ENCODE peak calls at places on chromosomes 12 and 14, in seven cellular contexts. C, Z, W, D, X, K and E are unnamed samples.

GRCh38 chr12:954736-955135 is 5.2 kb upstream of the RAD52 start:
- DNase-seq in Z (no peak), W (no peak), X (no peak), C (no peak), K (no peak), D (no peak), E (no peak)

GRCh38 chr12:47837190-47838171 is 17.8 kb upstream of the HDAC7 start:
- DNase-seq in K (peak; percentile 70), Z (peak; percentile 63), X (no peak), D (peak; percentile 73), C (peak; percentile 85), W (peak; percentile 76), E (peak; percentile 81)

GRCh38 chr12:49227701-49228100 is 37.2 kb upstream of the TUBA1C start:
- DNase-seq in Z (no peak), W (no peak), K (no peak), C (no peak), D (no peak), X (no peak), E (no peak)

GRCh38 chr12:49187184-49187583 is 1.7 kb downstream of the TUBA1A start:
- DNase-seq in W (no peak), X (no peak), Z (peak; percentile 3), D (peak; percentile 68), C (no peak), K (peak; percentile 50), E (peak; percentile 47)

GRCh38 chr14:39668449-39668848 is 236.2 kb upstream of the FBXO33 start:
- DNase-seq in D (no peak), K (no peak), W (no peak), X (no peak), C (no peak), Z (no peak), E (no peak)

GRCh38 chr12:64682572-64683277 is 72.4 kb downstream of the RASSF3 start:
- DNase-seq in C (peak; percentile 68), X (no peak), Z (no peak), D (peak; percentile 64), K (peak; percentile 74), W (no peak), E (peak; percentile 80)

GRCh38 chr12:65387396-65387795 is 108.9 kb downstream of the MSRB3 start:
- DNase-seq in K (no peak), C (no peak), X (no peak), Z (no peak), D (no peak), W (no peak), E (no peak)

GRCh38 chr12:27610380-27610779 is 85.9 kb upstream of the REP15 start:
- DNase-seq in D (no peak), X (no peak), W (no peak), C (no peak), K (peak; percentile 53), Z (no peak), E (no peak)

GRCh38 chr14:79093542-79093941 is 923.4 kb downstream of the NRXN3 start:
- DNase-seq in Z (no peak), D (no peak), C (no peak), X (no peak), K (no peak), W (no peak), E (peak; percentile 0)

GRCh38 chr12:44582521-44582920 is 293.6 kb downstream of the NELL2 start:
- DNase-seq in C (no peak), W (no peak), D (no peak), X (no peak), K (no peak), Z (no peak), E (no peak)

GRCh38 chr12:130013771-130014484 is 110.1 kb upstream of the TMEM132D start:
- DNase-seq in C (peak; percentile 93), D (no peak), K (no peak), X (no peak), W (peak; percentile 57), Z (no peak), E (peak; percentile 89)

GRCh38 chr14:44960146-44960545 is 1.6 kb downstream of the KLHL28 start:
- DNase-seq in W (no peak), C (no peak), X (no peak), K (peak; percentile 11), Z (no peak), D (no peak), E (no peak)

GRCh38 chr12:71710276-71711125 is 24.6 kb downstream of the TMEM19 start:
- DNase-seq in C (no peak), W (no peak), X (peak; percentile 76), K (peak; percentile 52), Z (no peak), D (no peak), E (no peak)

GRCh38 chr12:55073043-55074022 is 52.9 kb upstream of the OR9K2 start:
- DNase-seq in X (peak; percentile 59), W (peak; percentile 72), K (peak; percentile 67), C (peak; percentile 53), Z (peak; percentile 58), D (peak; percentile 61), E (peak; percentile 52)

GRCh38 chr14:89792489-89793366 is 161.8 kb downstream of the EFCAB11 start:
- DNase-seq in X (no peak), C (no peak), D (peak; percentile 72), K (no peak), Z (no peak), W (no peak), E (no peak)

GRCh38 chr12:131713349-131713748 is 2.5 kb downstream of the SFSWAP start:
- DNase-seq in D (no peak), C (no peak), K (no peak), W (no peak), X (no peak), Z (no peak), E (no peak)

GRCh38 chr14:88492272-88493089 is 62.3 kb downstream of the PTPN21 start:
- DNase-seq in C (peak; percentile 81), D (peak; percentile 77), W (peak; percentile 82), K (peak; percentile 72), Z (peak; percentile 50), X (peak; percentile 73), E (peak; percentile 81)

GRCh38 chr12:23542187-23542586 is 407.3 kb downstream of the SOX5 start:
- DNase-seq in W (no peak), Z (no peak), K (no peak), C (no peak), X (no peak), D (no peak), E (no peak)

GRCh38 chr12:51217133-51217967 is 512 bp downstream of the POU6F1 start:
- DNase-seq in D (peak; percentile 58), K (peak; percentile 36), Z (peak; percentile 45), W (peak; percentile 64), X (no peak), C (peak; percentile 94), E (peak; percentile 90)

GRCh38 chr14:102968306-102968705 is 45.8 kb downstream of the AMN start:
- DNase-seq in W (no peak), D (no peak), Z (no peak), X (no peak), K (no peak), C (no peak), E (no peak)

GRCh38 chr12:64528616-64529015 is 76.7 kb downstream of the TBK1 start:
- DNase-seq in X (no peak), W (no peak), D (no peak), Z (no peak), C (no peak), K (no peak), E (peak; percentile 22)

GRCh38 chr14:61565836-61566536 is 129.3 kb upstream of the HIF1A start:
- DNase-seq in W (no peak), Z (no peak), K (peak; percentile 49), D (no peak), X (no peak), C (no peak), E (no peak)

GRCh38 chr14:30108975-30109700 is 181.5 kb upstream of the PRKD1 start:
- DNase-seq in Z (no peak), W (no peak), K (no peak), X (no peak), C (no peak), D (no peak), E (no peak)

GRCh38 chr12:16421806-16422205 is 74.4 kb downstream of the MGST1 start:
- DNase-seq in X (no peak), Z (no peak), D (no peak), C (no peak), K (no peak), W (no peak), E (no peak)

GRCh38 chr12:96255077-96255476 is 60.9 kb downstream of the ELK3 start:
- DNase-seq in W (no peak), X (no peak), D (peak; percentile 79), K (peak; percentile 99), C (no peak), Z (no peak), E (no peak)

GRCh38 chr14:93936245-93936644 is 9.1 kb downstream of the FAM181A start:
- DNase-seq in K (no peak), D (no peak), Z (no peak), X (no peak), C (peak; percentile 84), W (no peak), E (peak; percentile 61)

DNA sequence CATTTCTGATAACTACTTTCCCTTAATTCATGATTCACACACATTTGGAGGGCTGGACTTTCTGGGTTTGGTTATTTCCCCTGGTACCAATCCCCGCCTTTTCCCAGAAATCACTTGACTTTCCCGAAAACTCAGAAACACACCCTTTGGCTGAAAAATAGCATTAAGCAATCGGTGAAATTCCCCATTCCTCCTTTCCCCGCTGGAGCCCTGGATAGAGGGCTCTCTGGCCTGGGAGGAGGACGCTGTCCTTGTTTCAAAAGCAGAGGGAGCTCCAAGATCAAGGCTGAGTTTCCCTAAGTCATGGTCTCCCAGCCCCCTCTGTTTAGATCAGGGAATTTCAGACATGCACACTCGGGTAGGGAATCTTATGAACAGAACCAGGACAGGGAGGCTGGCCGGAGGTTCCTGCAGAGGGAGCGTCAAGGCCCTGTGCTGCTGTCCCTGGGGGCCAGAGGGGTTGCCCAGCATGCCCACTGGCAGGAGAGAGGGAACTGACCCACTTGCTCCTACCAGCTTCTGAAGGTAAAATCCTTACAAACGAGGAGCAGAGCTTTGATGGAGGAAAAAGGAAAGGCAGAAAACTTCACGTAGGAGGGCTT is at the start of gene C1S:
- DNase-seq in X (peak; percentile 84), W (peak; percentile 60), Z (no peak), K (peak; percentile 51), C (peak; percentile 87), D (peak; percentile 88), E (peak; percentile 53)
- H3K4me3 ChIP-seq in X (no peak within 1 kb of the TSS), W (no peak within 1 kb of the TSS), Z (no peak within 1 kb of the TSS), K (no peak within 1 kb of the TSS), C (no peak within 1 kb of the TSS), D (peak within 1 kb of the TSS; percentile 43), E (no peak within 1 kb of the TSS)

GRCh38 chr14:71590131-71590530 is 342.1 kb upstream of the RGS6 start:
- DNase-seq in K (no peak), X (no peak), D (no peak), C (no peak), W (no peak), Z (no peak), E (no peak)
- H3K4me3 ChIP-seq in K (no peak overlapping the region), X (no peak overlapping the region), D (no peak overlapping the region), C (no peak overlapping the region), W (no peak overlapping the region), Z (no peak overlapping the region), E (peak overlapping the region; percentile 28)

GRCh38 chr12:10030446-10030845 is at the start of gene CLEC9A:
- DNase-seq in D (no peak), X (no peak), W (no peak), C (no peak), K (no peak), Z (no peak), E (peak; percentile 6)
- H3K4me3 ChIP-seq in D (no peak within 1 kb of the TSS), X (no peak within 1 kb of the TSS), W (no peak within 1 kb of the TSS), C (no peak within 1 kb of the TSS), K (no peak within 1 kb of the TSS), Z (no peak within 1 kb of the TSS), E (no peak within 1 kb of the TSS)

GRCh38 chr14:96424104-96424989 is 32.4 kb downstream of the AK7 start:
- DNase-seq in W (peak; percentile 37), Z (peak; percentile 33), X (no peak), D (peak; percentile 21), C (peak; percentile 72), K (peak; percentile 82), E (peak; percentile 77)
- H3K4me3 ChIP-seq in W (no peak overlapping the region), Z (peak overlapping the region; percentile 35), X (peak overlapping the region; percentile 10), D (peak overlapping the region; percentile 11), C (no peak overlapping the region), K (peak overlapping the region; percentile 9), E (no peak overlapping the region)

GRCh38 chr14:23430016-23430732 is 5.3 kb downstream of the MYH7 start:
- DNase-seq in C (peak; percentile 29), W (no peak), Z (no peak), D (peak; percentile 11), K (no peak), X (no peak), E (no peak)
- H3K4me3 ChIP-seq in C (no peak overlapping the region), W (no peak overlapping the region), Z (no peak overlapping the region), D (no peak overlapping the region), K (no peak overlapping the region), X (no peak overlapping the region), E (no peak overlapping the region)